ENCODE peak calls at places on chromosomes 6 and 20, in six cellular contexts. One of them, this sample, is unnamed.

GRCh38 chr6:98041921-98042320 is 758.9 kb upstream of the MMS22L start:
- DNase-seq in ACHN: no peak
- DNase-seq in COR-L47: peak
- DNase-seq in stimulated activated CD8-positive, alpha-beta memory T cell treated with anti-CD3 and anti-CD28 coated beads, Interleukin-7, amount 100 ng/mL, for 48 hours: no peak
- DNase-seq in uterus: no peak
- DNase-seq in CD8-positive, alpha-beta memory T cell: no peak
- DNase-seq in this sample: no peak

GRCh38 chr20:59402697-59403096 is 102.3 kb downstream of the EDN3 start:
- DNase-seq in CD8-positive, alpha-beta memory T cell: no peak
- DNase-seq in COR-L47: peak
- DNase-seq in uterus: no peak
- DNase-seq in stimulated activated CD8-positive, alpha-beta memory T cell treated with anti-CD3 and anti-CD28 coated beads, Interleukin-7, amount 100 ng/mL, for 48 hours: no peak
- DNase-seq in ACHN: no peak
- DNase-seq in this sample: no peak

GRCh38 chr6:159578629-159579028 is 114.4 kb downstream of the SOD2 start:
- DNase-seq in CD8-positive, alpha-beta memory T cell: no peak
- DNase-seq in stimulated activated CD8-positive, alpha-beta memory T cell treated with anti-CD3 and anti-CD28 coated beads, Interleukin-7, amount 100 ng/mL, for 48 hours: no peak
- DNase-seq in uterus: no peak
- DNase-seq in ACHN: no peak
- DNase-seq in COR-L47: no peak
- DNase-seq in this sample: no peak

GRCh38 chr6:56348578-56348977 is 101.2 kb upstream of the COL21A1 start:
- DNase-seq in uterus: no peak
- DNase-seq in ACHN: no peak
- DNase-seq in CD8-positive, alpha-beta memory T cell: no peak
- DNase-seq in COR-L47: no peak
- DNase-seq in stimulated activated CD8-positive, alpha-beta memory T cell treated with anti-CD3 and anti-CD28 coated beads, Interleukin-7, amount 100 ng/mL, for 48 hours: no peak
- DNase-seq in this sample: no peak

GRCh38 chr6:12022903-12023522 is 10.9 kb downstream of the HIVEP1 start:
- DNase-seq in CD8-positive, alpha-beta memory T cell: no peak
- DNase-seq in ACHN: no peak
- DNase-seq in COR-L47: no peak
- DNase-seq in stimulated activated CD8-positive, alpha-beta memory T cell treated with anti-CD3 and anti-CD28 coated beads, Interleukin-7, amount 100 ng/mL, for 48 hours: no peak
- DNase-seq in uterus: no peak
- DNase-seq in this sample: no peak

GRCh38 chr6:139927236-139927635 is 552.8 kb upstream of the CITED2 start:
- DNase-seq in COR-L47: no peak
- DNase-seq in uterus: peak
- DNase-seq in CD8-positive, alpha-beta memory T cell: no peak
- DNase-seq in ACHN: no peak
- DNase-seq in stimulated activated CD8-positive, alpha-beta memory T cell treated with anti-CD3 and anti-CD28 coated beads, Interleukin-7, amount 100 ng/mL, for 48 hours: no peak
- DNase-seq in this sample: peak

GRCh38 chr6:163608060-163608752 is 193.7 kb downstream of the QKI start:
- DNase-seq in COR-L47: no peak
- DNase-seq in stimulated activated CD8-positive, alpha-beta memory T cell treated with anti-CD3 and anti-CD28 coated beads, Interleukin-7, amount 100 ng/mL, for 48 hours: no peak
- DNase-seq in uterus: no peak
- DNase-seq in ACHN: no peak
- DNase-seq in CD8-positive, alpha-beta memory T cell: no peak
- DNase-seq in this sample: no peak

GRCh38 chr6:6218246-6219085 is 102.0 kb downstream of the F13A1 start:
- DNase-seq in COR-L47: no peak
- DNase-seq in uterus: peak
- DNase-seq in ACHN: no peak
- DNase-seq in stimulated activated CD8-positive, alpha-beta memory T cell treated with anti-CD3 and anti-CD28 coated beads, Interleukin-7, amount 100 ng/mL, for 48 hours: no peak
- DNase-seq in CD8-positive, alpha-beta memory T cell: no peak
- DNase-seq in this sample: no peak

GRCh38 chr20:25284131-25284601 is 36.3 kb downstream of the PYGB start:
- DNase-seq in stimulated activated CD8-positive, alpha-beta memory T cell treated with anti-CD3 and anti-CD28 coated beads, Interleukin-7, amount 100 ng/mL, for 48 hours: no peak
- DNase-seq in COR-L47: no peak
- DNase-seq in CD8-positive, alpha-beta memory T cell: no peak
- DNase-seq in ACHN: no peak
- DNase-seq in uterus: no peak
- DNase-seq in this sample: no peak

GRCh38 chr6:35063701-35064507 is 77.2 kb downstream of the TCP11 start:
- DNase-seq in uterus: no peak
- DNase-seq in CD8-positive, alpha-beta memory T cell: no peak
- DNase-seq in COR-L47: no peak
- DNase-seq in ACHN: no peak
- DNase-seq in stimulated activated CD8-positive, alpha-beta memory T cell treated with anti-CD3 and anti-CD28 coated beads, Interleukin-7, amount 100 ng/mL, for 48 hours: no peak
- DNase-seq in this sample: no peak

GRCh38 chr6:15501806-15502450 is 160.9 kb downstream of the DTNBP1 start:
- DNase-seq in uterus: peak
- DNase-seq in CD8-positive, alpha-beta memory T cell: no peak
- DNase-seq in COR-L47: no peak
- DNase-seq in stimulated activated CD8-positive, alpha-beta memory T cell treated with anti-CD3 and anti-CD28 coated beads, Interleukin-7, amount 100 ng/mL, for 48 hours: no peak
- DNase-seq in ACHN: peak
- DNase-seq in this sample: no peak

GRCh38 chr6:56652994-56653393 is 10.3 kb upstream of the DST start:
- DNase-seq in stimulated activated CD8-positive, alpha-beta memory T cell treated with anti-CD3 and anti-CD28 coated beads, Interleukin-7, amount 100 ng/mL, for 48 hours: no peak
- DNase-seq in uterus: no peak
- DNase-seq in COR-L47: no peak
- DNase-seq in CD8-positive, alpha-beta memory T cell: no peak
- DNase-seq in ACHN: no peak
- DNase-seq in this sample: peak

GRCh38 chr6:116631379-116631990 is 15.2 kb downstream of the RSPH4A start:
- DNase-seq in stimulated activated CD8-positive, alpha-beta memory T cell treated with anti-CD3 and anti-CD28 coated beads, Interleukin-7, amount 100 ng/mL, for 48 hours: no peak
- DNase-seq in uterus: no peak
- DNase-seq in COR-L47: no peak
- DNase-seq in ACHN: no peak
- DNase-seq in CD8-positive, alpha-beta memory T cell: no peak
- DNase-seq in this sample: no peak

GRCh38 chr6:111610548-111611172 is 5.0 kb upstream of the TRAF3IP2 start:
- DNase-seq in COR-L47: no peak
- DNase-seq in ACHN: no peak
- DNase-seq in stimulated activated CD8-positive, alpha-beta memory T cell treated with anti-CD3 and anti-CD28 coated beads, Interleukin-7, amount 100 ng/mL, for 48 hours: no peak
- DNase-seq in uterus: no peak
- DNase-seq in CD8-positive, alpha-beta memory T cell: no peak
- DNase-seq in this sample: no peak

This sample was measured in AG09309.